ENCODE peak calls at places on chromosomes 2 and 18, in ten cellular contexts. One of them, this sample, is unnamed.

GRCh38 chr2:109526442-109526970 is 87.3 kb downstream of the SEPTIN10 start:
- DNase-seq in AG04450: no peak
- DNase-seq in epithelial cell of esophagus: no peak
- DNase-seq in cardiac muscle cell: no peak
- DNase-seq in cardiac fibroblast: no peak
- DNase-seq in GM23338: no peak
- DNase-seq in kidney epithelial cell: no peak
- DNase-seq in IMR-90: no peak
- DNase-seq in brain microvascular endothelial cell: no peak
- DNase-seq in Peyer's patch: peak; percentile 36
- DNase-seq in this sample: no peak

GRCh38 chr2:144501118-144501517 is 18.8 kb downstream of the ZEB2 start:
- DNase-seq in brain microvascular endothelial cell: no peak
- DNase-seq in GM23338: no peak
- DNase-seq in cardiac muscle cell: no peak
- DNase-seq in AG04450: no peak
- DNase-seq in Peyer's patch: no peak
- DNase-seq in kidney epithelial cell: no peak
- DNase-seq in cardiac fibroblast: peak; percentile 56
- DNase-seq in IMR-90: peak; percentile 67
- DNase-seq in epithelial cell of esophagus: no peak
- DNase-seq in this sample: no peak

GRCh38 chr2:200653021-200653420 is 67.2 kb downstream of the AOX1 start:
- DNase-seq in cardiac muscle cell: no peak
- DNase-seq in GM23338: no peak
- DNase-seq in kidney epithelial cell: no peak
- DNase-seq in epithelial cell of esophagus: no peak
- DNase-seq in brain microvascular endothelial cell: no peak
- DNase-seq in AG04450: no peak
- DNase-seq in cardiac fibroblast: no peak
- DNase-seq in IMR-90: no peak
- DNase-seq in Peyer's patch: no peak
- DNase-seq in this sample: no peak

GRCh38 chr2:5555636-5556035 is 136.5 kb upstream of the SOX11 start:
- DNase-seq in AG04450: no peak
- DNase-seq in GM23338: no peak
- DNase-seq in cardiac muscle cell: no peak
- DNase-seq in IMR-90: no peak
- DNase-seq in Peyer's patch: no peak
- DNase-seq in cardiac fibroblast: no peak
- DNase-seq in kidney epithelial cell: no peak
- DNase-seq in epithelial cell of esophagus: no peak
- DNase-seq in brain microvascular endothelial cell: no peak
- DNase-seq in this sample: no peak

GRCh38 chr2:13560322-13560721 is 843.6 kb downstream of the TRIB2 start:
- DNase-seq in AG04450: no peak
- DNase-seq in cardiac fibroblast: no peak
- DNase-seq in cardiac muscle cell: no peak
- DNase-seq in Peyer's patch: no peak
- DNase-seq in epithelial cell of esophagus: no peak
- DNase-seq in GM23338: no peak
- DNase-seq in brain microvascular endothelial cell: no peak
- DNase-seq in kidney epithelial cell: no peak
- DNase-seq in IMR-90: no peak
- DNase-seq in this sample: no peak

GRCh38 chr2:54709341-54709809 is 14.1 kb upstream of the EML6 start:
- DNase-seq in brain microvascular endothelial cell: no peak
- DNase-seq in cardiac muscle cell: no peak
- DNase-seq in Peyer's patch: peak; percentile 75
- DNase-seq in cardiac fibroblast: no peak
- DNase-seq in AG04450: no peak
- DNase-seq in epithelial cell of esophagus: peak; percentile 26
- DNase-seq in kidney epithelial cell: no peak
- DNase-seq in GM23338: peak; percentile 51
- DNase-seq in IMR-90: no peak
- DNase-seq in this sample: no peak

GRCh38 chr2:203800783-203801182 is 66.8 kb upstream of the CTLA4 start:
- DNase-seq in kidney epithelial cell: no peak
- DNase-seq in cardiac muscle cell: no peak
- DNase-seq in brain microvascular endothelial cell: no peak
- DNase-seq in cardiac fibroblast: no peak
- DNase-seq in GM23338: no peak
- DNase-seq in AG04450: no peak
- DNase-seq in Peyer's patch: no peak
- DNase-seq in epithelial cell of esophagus: no peak
- DNase-seq in IMR-90: no peak
- DNase-seq in this sample: no peak

GRCh38 chr2:20091305-20091991 is 40.0 kb upstream of the LAPTM4A start:
- DNase-seq in cardiac fibroblast: peak; percentile 97
- DNase-seq in cardiac muscle cell: peak; percentile 88
- DNase-seq in IMR-90: peak; percentile 97
- DNase-seq in Peyer's patch: peak; percentile 65
- DNase-seq in GM23338: no peak
- DNase-seq in AG04450: peak; percentile 86
- DNase-seq in epithelial cell of esophagus: peak; percentile 86
- DNase-seq in brain microvascular endothelial cell: peak; percentile 86
- DNase-seq in kidney epithelial cell: peak; percentile 72
- DNase-seq in this sample: peak; percentile 86

GRCh38 chr2:36489296-36489695 is 108.7 kb downstream of the FEZ2 start:
- DNase-seq in epithelial cell of esophagus: peak; percentile 24
- DNase-seq in IMR-90: peak; percentile 78
- DNase-seq in Peyer's patch: no peak
- DNase-seq in GM23338: no peak
- DNase-seq in brain microvascular endothelial cell: peak; percentile 74
- DNase-seq in cardiac fibroblast: peak; percentile 81
- DNase-seq in kidney epithelial cell: no peak
- DNase-seq in AG04450: no peak
- DNase-seq in cardiac muscle cell: peak; percentile 57
- DNase-seq in this sample: no peak

GRCh38 chr2:122748552-122749011 is 993.1 kb downstream of the TSN start:
- DNase-seq in brain microvascular endothelial cell: peak; percentile 86
- DNase-seq in GM23338: peak; percentile 53
- DNase-seq in AG04450: no peak
- DNase-seq in cardiac fibroblast: peak; percentile 89
- DNase-seq in IMR-90: no peak
- DNase-seq in epithelial cell of esophagus: peak; percentile 77
- DNase-seq in cardiac muscle cell: peak; percentile 98
- DNase-seq in kidney epithelial cell: peak; percentile 29
- DNase-seq in Peyer's patch: no peak
- DNase-seq in this sample: no peak

GRCh38 chr2:102114851-102115497 is 27.6 kb upstream of the IL1R1 start:
- DNase-seq in kidney epithelial cell: peak; percentile 70
- DNase-seq in AG04450: no peak
- DNase-seq in GM23338: no peak
- DNase-seq in IMR-90: peak; percentile 68
- DNase-seq in cardiac muscle cell: peak; percentile 74
- DNase-seq in brain microvascular endothelial cell: peak; percentile 89
- DNase-seq in Peyer's patch: no peak
- DNase-seq in epithelial cell of esophagus: no peak
- DNase-seq in cardiac fibroblast: peak; percentile 82
- DNase-seq in this sample: no peak

GRCh38 chr2:19870792-19871191 is 31.0 kb downstream of the TTC32 start:
- DNase-seq in kidney epithelial cell: no peak
- DNase-seq in epithelial cell of esophagus: no peak
- DNase-seq in IMR-90: no peak
- DNase-seq in Peyer's patch: no peak
- DNase-seq in brain microvascular endothelial cell: no peak
- DNase-seq in cardiac fibroblast: no peak
- DNase-seq in cardiac muscle cell: no peak
- DNase-seq in GM23338: no peak
- DNase-seq in AG04450: no peak
- DNase-seq in this sample: no peak

GRCh38 chr18:32661486-32662299 is 111.1 kb downstream of the KLHL14 start:
- DNase-seq in GM23338: no peak
- DNase-seq in brain microvascular endothelial cell: peak; percentile 1
- DNase-seq in epithelial cell of esophagus: peak; percentile 88
- DNase-seq in IMR-90: no peak
- DNase-seq in cardiac fibroblast: no peak
- DNase-seq in kidney epithelial cell: peak; percentile 90
- DNase-seq in Peyer's patch: no peak
- DNase-seq in cardiac muscle cell: no peak
- DNase-seq in AG04450: no peak
- DNase-seq in this sample: no peak

GRCh38 chr2:71997843-71998242 is 149.8 kb downstream of the CYP26B1 start:
- DNase-seq in kidney epithelial cell: no peak
- DNase-seq in epithelial cell of esophagus: no peak
- DNase-seq in Peyer's patch: no peak
- DNase-seq in cardiac fibroblast: no peak
- DNase-seq in IMR-90: no peak
- DNase-seq in GM23338: no peak
- DNase-seq in AG04450: no peak
- DNase-seq in cardiac muscle cell: no peak
- DNase-seq in brain microvascular endothelial cell: no peak
- DNase-seq in this sample: no peak

GRCh38 chr2:126736133-126736874 is 80.3 kb downstream of the GYPC start:
- DNase-seq in AG04450: peak; percentile 20
- DNase-seq in IMR-90: peak; percentile 40
- DNase-seq in GM23338: no peak
- DNase-seq in brain microvascular endothelial cell: no peak
- DNase-seq in kidney epithelial cell: no peak
- DNase-seq in Peyer's patch: peak; percentile 59
- DNase-seq in cardiac fibroblast: peak; percentile 5
- DNase-seq in cardiac muscle cell: peak; percentile 77
- DNase-seq in epithelial cell of esophagus: no peak
- DNase-seq in this sample: peak; percentile 1

GRCh38 chr18:58194028-58194427 is 150.0 kb downstream of the NEDD4L start:
- DNase-seq in GM23338: peak; percentile 89
- DNase-seq in brain microvascular endothelial cell: no peak
- DNase-seq in AG04450: no peak
- DNase-seq in IMR-90: no peak
- DNase-seq in cardiac muscle cell: no peak
- DNase-seq in Peyer's patch: no peak
- DNase-seq in epithelial cell of esophagus: no peak
- DNase-seq in cardiac fibroblast: no peak
- DNase-seq in kidney epithelial cell: no peak
- DNase-seq in this sample: no peak

GRCh38 chr18:9760641-9761040 is 52.5 kb downstream of the RAB31 start:
- DNase-seq in epithelial cell of esophagus: no peak
- DNase-seq in kidney epithelial cell: no peak
- DNase-seq in brain microvascular endothelial cell: no peak
- DNase-seq in GM23338: no peak
- DNase-seq in AG04450: no peak
- DNase-seq in Peyer's patch: no peak
- DNase-seq in cardiac muscle cell: no peak
- DNase-seq in cardiac fibroblast: no peak
- DNase-seq in IMR-90: no peak
- DNase-seq in this sample: no peak

DNA sequence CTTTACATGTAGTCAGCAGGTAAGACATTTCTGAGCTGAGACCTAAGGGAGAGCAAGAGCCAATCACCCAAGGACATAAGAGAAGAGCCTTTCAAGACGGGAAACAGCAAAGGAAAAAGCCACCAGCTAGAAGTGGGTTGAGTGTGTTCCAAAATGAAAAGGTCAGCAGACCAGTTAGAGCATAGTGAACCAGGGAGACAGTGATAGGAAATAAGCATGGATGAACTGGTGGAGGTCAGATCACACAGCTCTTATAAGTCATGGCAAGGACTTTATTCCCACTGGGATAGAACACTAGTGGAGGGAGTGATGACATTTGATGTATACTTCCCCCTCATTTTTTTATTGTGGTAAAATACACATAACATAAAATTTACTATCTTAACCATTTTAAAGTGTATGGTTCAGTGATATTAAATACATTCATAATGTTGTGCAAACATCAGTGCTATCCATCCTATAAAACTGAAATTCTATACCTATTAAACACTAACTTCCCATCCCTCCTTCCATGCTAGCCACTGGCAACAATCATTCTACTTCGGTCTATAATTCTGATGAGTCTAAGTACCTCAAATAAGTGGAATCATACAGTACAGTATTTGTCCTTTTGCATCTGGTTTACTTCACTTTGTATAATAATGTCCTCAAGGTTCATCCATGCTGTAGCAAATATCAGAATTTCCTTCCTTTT is 155.8 kb upstream of the WDSUB1 start:
- DNase-seq in Peyer's patch: no peak
- DNase-seq in brain microvascular endothelial cell: no peak
- DNase-seq in cardiac fibroblast: no peak
- DNase-seq in IMR-90: no peak
- DNase-seq in GM23338: no peak
- DNase-seq in kidney epithelial cell: no peak
- DNase-seq in cardiac muscle cell: no peak
- DNase-seq in epithelial cell of esophagus: no peak
- DNase-seq in AG04450: no peak
- DNase-seq in this sample: no peak
- TF ChIP-seq CTCF in Peyer's patch: no peak
- TF ChIP-seq CTCF in brain microvascular endothelial cell: no peak
- TF ChIP-seq CTCF in cardiac fibroblast: no peak
- TF ChIP-seq CTCF in IMR-90: no peak
- TF ChIP-seq CTCF in GM23338: no peak
- TF ChIP-seq CTCF in kidney epithelial cell: no peak
- TF ChIP-seq CTCF in cardiac muscle cell: no peak
- TF ChIP-seq CTCF in epithelial cell of esophagus: no peak
- TF ChIP-seq CTCF in AG04450: no peak
- TF ChIP-seq CTCF in this sample: no peak

DNA sequence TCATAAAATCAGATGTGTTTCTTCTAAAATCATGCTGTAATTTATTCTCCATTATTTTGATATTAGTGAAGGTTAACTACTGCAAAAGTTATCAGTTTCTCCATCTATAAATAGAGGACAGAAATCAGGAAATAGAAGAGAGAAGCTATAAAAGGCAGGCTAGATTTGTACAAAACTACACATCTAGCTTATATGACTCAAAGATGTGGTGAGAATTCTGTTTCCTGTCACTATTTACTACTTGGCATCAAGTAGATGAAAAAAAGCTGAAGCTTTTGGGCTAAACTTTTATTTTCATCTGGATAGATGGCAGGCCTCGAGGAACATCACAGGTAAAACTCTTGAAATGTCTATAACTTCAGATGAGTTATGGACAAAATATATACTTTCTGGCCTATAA is 49.8 kb upstream of the NAB1 start:
- DNase-seq in AG04450: no peak
- DNase-seq in cardiac fibroblast: peak; percentile 51
- DNase-seq in brain microvascular endothelial cell: no peak
- DNase-seq in Peyer's patch: no peak
- DNase-seq in IMR-90: no peak
- DNase-seq in kidney epithelial cell: no peak
- DNase-seq in GM23338: no peak
- DNase-seq in epithelial cell of esophagus: no peak
- DNase-seq in cardiac muscle cell: peak; percentile 25
- DNase-seq in this sample: no peak
- H3K4me3 ChIP-seq in AG04450: no peak overlapping the region
- H3K4me3 ChIP-seq in cardiac fibroblast: no peak overlapping the region
- H3K4me3 ChIP-seq in brain microvascular endothelial cell: no peak overlapping the region
- H3K4me3 ChIP-seq in Peyer's patch: no peak overlapping the region
- H3K4me3 ChIP-seq in IMR-90: no peak overlapping the region
- H3K4me3 ChIP-seq in kidney epithelial cell: no peak overlapping the region
- H3K4me3 ChIP-seq in GM23338: no peak overlapping the region
- H3K4me3 ChIP-seq in epithelial cell of esophagus: no peak overlapping the region
- H3K4me3 ChIP-seq in cardiac muscle cell: no peak overlapping the region
- H3K4me3 ChIP-seq in this sample: no peak overlapping the region

GRCh38 chr2:88350641-88351601 is 101.6 kb downstream of the FOXI3 start:
- DNase-seq in cardiac fibroblast: peak; percentile 12
- DNase-seq in cardiac muscle cell: peak; percentile 29
- DNase-seq in Peyer's patch: peak; percentile 80
- DNase-seq in IMR-90: peak; percentile 12
- DNase-seq in kidney epithelial cell: peak; percentile 9
- DNase-seq in brain microvascular endothelial cell: peak; percentile 16
- DNase-seq in AG04450: no peak
- DNase-seq in GM23338: peak; percentile 93
- DNase-seq in epithelial cell of esophagus: peak; percentile 58
- DNase-seq in this sample: no peak
- TF ChIP-seq CTCF in cardiac fibroblast: peak; percentile 46
- TF ChIP-seq CTCF in cardiac muscle cell: peak; percentile 61
- TF ChIP-seq CTCF in Peyer's patch: peak; percentile 55
- TF ChIP-seq CTCF in IMR-90: peak; percentile 42
- TF ChIP-seq CTCF in kidney epithelial cell: peak; percentile 83
- TF ChIP-seq CTCF in brain microvascular endothelial cell: peak; percentile 62
- TF ChIP-seq CTCF in AG04450: peak; percentile 54
- TF ChIP-seq CTCF in GM23338: peak; percentile 89
- TF ChIP-seq CTCF in epithelial cell of esophagus: peak; percentile 74
- TF ChIP-seq CTCF in this sample: peak; percentile 67

GRCh38 chr18:5049124-5049523 is 147.9 kb downstream of the AKAIN1 start:
- DNase-seq in brain microvascular endothelial cell: no peak
- DNase-seq in cardiac muscle cell: no peak
- DNase-seq in GM23338: no peak
- DNase-seq in kidney epithelial cell: no peak
- DNase-seq in epithelial cell of esophagus: no peak
- DNase-seq in IMR-90: no peak
- DNase-seq in Peyer's patch: no peak
- DNase-seq in cardiac fibroblast: no peak
- DNase-seq in AG04450: no peak
- DNase-seq in this sample: no peak
- H3K4me3 ChIP-seq in brain microvascular endothelial cell: no peak overlapping the region
- H3K4me3 ChIP-seq in cardiac muscle cell: no peak overlapping the region
- H3K4me3 ChIP-seq in GM23338: no peak overlapping the region
- H3K4me3 ChIP-seq in kidney epithelial cell: no peak overlapping the region
- H3K4me3 ChIP-seq in epithelial cell of esophagus: no peak overlapping the region
- H3K4me3 ChIP-seq in IMR-90: no peak overlapping the region
- H3K4me3 ChIP-seq in Peyer's patch: no peak overlapping the region
- H3K4me3 ChIP-seq in cardiac fibroblast: no peak overlapping the region
- H3K4me3 ChIP-seq in AG04450: no peak overlapping the region
- H3K4me3 ChIP-seq in this sample: no peak overlapping the region